ENCODE peak calls at places on chromosomes 6 and 20, in seven cellular contexts. One of them, this sample, is unnamed.

GRCh38 chr20:50536333-50536732 is 26.1 kb downstream of the PTPN1 start:
- DNase-seq in mesenchymal stem cell: peak
- DNase-seq in H1: no peak
- DNase-seq in IMR-90: no peak
- DNase-seq in mesendoderm: no peak
- DNase-seq in trophoblast cell: no peak
- DNase-seq in H9: no peak
- DNase-seq in this sample: no peak

GRCh38 chr6:159977242-159978214 is 8.6 kb downstream of the IGF2R start:
- DNase-seq in H9: no peak
- DNase-seq in mesendoderm: no peak
- DNase-seq in trophoblast cell: no peak
- DNase-seq in mesenchymal stem cell: peak
- DNase-seq in H1: no peak
- DNase-seq in IMR-90: peak
- DNase-seq in this sample: no peak

GRCh38 chr20:50085481-50086365 is 27.2 kb downstream of the UBE2V1 start:
- DNase-seq in mesenchymal stem cell: peak
- DNase-seq in IMR-90: peak
- DNase-seq in mesendoderm: peak
- DNase-seq in H9: peak
- DNase-seq in H1: no peak
- DNase-seq in trophoblast cell: no peak
- DNase-seq in this sample: peak

GRCh38 chr20:59455392-59456341 is 148.7 kb upstream of the PHACTR3 start:
- DNase-seq in trophoblast cell: no peak
- DNase-seq in H1: no peak
- DNase-seq in mesendoderm: peak
- DNase-seq in H9: no peak
- DNase-seq in IMR-90: peak
- DNase-seq in mesenchymal stem cell: no peak
- DNase-seq in this sample: peak

GRCh38 chr6:54647301-54647664 is 199.3 kb upstream of the FAM83B start:
- DNase-seq in mesendoderm: no peak
- DNase-seq in trophoblast cell: no peak
- DNase-seq in H9: no peak
- DNase-seq in H1: no peak
- DNase-seq in mesenchymal stem cell: no peak
- DNase-seq in IMR-90: no peak
- DNase-seq in this sample: no peak

GRCh38 chr20:46430921-46431712 is 24.7 kb upstream of the ELMO2 start:
- DNase-seq in IMR-90: no peak
- DNase-seq in trophoblast cell: no peak
- DNase-seq in H1: no peak
- DNase-seq in mesendoderm: no peak
- DNase-seq in mesenchymal stem cell: no peak
- DNase-seq in H9: no peak
- DNase-seq in this sample: peak

GRCh38 chr6:140253096-140253495 is 878.6 kb upstream of the CITED2 start:
- DNase-seq in trophoblast cell: no peak
- DNase-seq in H9: no peak
- DNase-seq in mesendoderm: no peak
- DNase-seq in H1: no peak
- DNase-seq in mesenchymal stem cell: no peak
- DNase-seq in IMR-90: peak
- DNase-seq in this sample: no peak

GRCh38 chr6:47034919-47035318 is 7.2 kb downstream of the ADGRF1 start:
- DNase-seq in IMR-90: peak
- DNase-seq in H1: no peak
- DNase-seq in mesendoderm: no peak
- DNase-seq in trophoblast cell: no peak
- DNase-seq in H9: no peak
- DNase-seq in mesenchymal stem cell: peak
- DNase-seq in this sample: no peak

GRCh38 chr6:35494161-35494563 is 2.7 kb downstream of the TEAD3 start:
- DNase-seq in IMR-90: peak
- DNase-seq in trophoblast cell: no peak
- DNase-seq in mesendoderm: no peak
- DNase-seq in H1: no peak
- DNase-seq in H9: peak
- DNase-seq in mesenchymal stem cell: peak
- DNase-seq in this sample: no peak

GRCh38 chr20:36919715-36920333 is 31.7 kb downstream of the SAMHD1 start:
- DNase-seq in trophoblast cell: peak
- DNase-seq in H1: no peak
- DNase-seq in IMR-90: peak
- DNase-seq in H9: no peak
- DNase-seq in mesenchymal stem cell: peak
- DNase-seq in mesendoderm: peak
- DNase-seq in this sample: peak

GRCh38 chr6:130134594-130134993 is 88.2 kb downstream of the SAMD3 start:
- DNase-seq in mesenchymal stem cell: no peak
- DNase-seq in H9: no peak
- DNase-seq in IMR-90: peak
- DNase-seq in mesendoderm: no peak
- DNase-seq in H1: no peak
- DNase-seq in trophoblast cell: no peak
- DNase-seq in this sample: no peak

GRCh38 chr20:13800728-13801134 is 15.9 kb downstream of the NDUFAF5 start:
- DNase-seq in H1: no peak
- DNase-seq in trophoblast cell: no peak
- DNase-seq in H9: no peak
- DNase-seq in IMR-90: peak
- DNase-seq in mesendoderm: no peak
- DNase-seq in mesenchymal stem cell: peak
- DNase-seq in this sample: no peak

GRCh38 chr6:34601706-34602105 is 45.6 kb upstream of the SPDEF start:
- DNase-seq in trophoblast cell: no peak
- DNase-seq in IMR-90: no peak
- DNase-seq in mesendoderm: peak
- DNase-seq in mesenchymal stem cell: no peak
- DNase-seq in H1: no peak
- DNase-seq in H9: no peak
- DNase-seq in this sample: no peak

GRCh38 chr6:41504526-41505021 is 41.6 kb upstream of the FOXP4 start:
- DNase-seq in trophoblast cell: no peak
- DNase-seq in mesenchymal stem cell: no peak
- DNase-seq in mesendoderm: peak
- DNase-seq in IMR-90: peak
- DNase-seq in H1: no peak
- DNase-seq in H9: no peak
- DNase-seq in this sample: no peak

GRCh38 chr20:40489886-40490285 is 199.2 kb downstream of the MAFB start:
- DNase-seq in trophoblast cell: peak
- DNase-seq in H9: no peak
- DNase-seq in mesenchymal stem cell: no peak
- DNase-seq in mesendoderm: peak
- DNase-seq in IMR-90: no peak
- DNase-seq in H1: no peak
- DNase-seq in this sample: no peak

GRCh38 chr6:108896111-108896661 is 48.0 kb downstream of the ARMC2 start:
- DNase-seq in H9: no peak
- DNase-seq in trophoblast cell: no peak
- DNase-seq in IMR-90: peak
- DNase-seq in H1: no peak
- DNase-seq in mesenchymal stem cell: peak
- DNase-seq in mesendoderm: no peak
- DNase-seq in this sample: no peak

GRCh38 chr6:139262519-139263300 is 29.1 kb downstream of the TXLNB start:
- DNase-seq in trophoblast cell: no peak
- DNase-seq in mesendoderm: no peak
- DNase-seq in H1: no peak
- DNase-seq in H9: no peak
- DNase-seq in IMR-90: peak
- DNase-seq in mesenchymal stem cell: no peak
- DNase-seq in this sample: no peak

GRCh38 chr20:23049201-23049932 is at the start of gene THBD:
- DNase-seq in mesenchymal stem cell: peak
- DNase-seq in H1: no peak
- DNase-seq in H9: peak
- DNase-seq in IMR-90: peak
- DNase-seq in trophoblast cell: peak
- DNase-seq in mesendoderm: peak
- DNase-seq in this sample: peak

GRCh38 chr6:15033850-15034203 is 212.0 kb upstream of the JARID2 start:
- DNase-seq in trophoblast cell: no peak
- DNase-seq in H1: no peak
- DNase-seq in IMR-90: no peak
- DNase-seq in H9: no peak
- DNase-seq in mesendoderm: peak
- DNase-seq in mesenchymal stem cell: no peak
- DNase-seq in this sample: no peak

GRCh38 chr6:148203970-148204369 is 138.7 kb upstream of the SASH1 start:
- DNase-seq in mesendoderm: peak
- DNase-seq in IMR-90: peak
- DNase-seq in trophoblast cell: peak
- DNase-seq in mesenchymal stem cell: peak
- DNase-seq in H1: no peak
- DNase-seq in H9: no peak
- DNase-seq in this sample: no peak

GRCh38 chr6:167731216-167731615 is 95.5 kb upstream of the AFDN start:
- DNase-seq in IMR-90: no peak
- DNase-seq in trophoblast cell: no peak
- DNase-seq in mesendoderm: no peak
- DNase-seq in H9: no peak
- DNase-seq in mesenchymal stem cell: no peak
- DNase-seq in H1: no peak
- DNase-seq in this sample: no peak

GRCh38 chr6:20427856-20428255 is 26.2 kb downstream of the E2F3 start:
- DNase-seq in H9: no peak
- DNase-seq in H1: no peak
- DNase-seq in mesenchymal stem cell: no peak
- DNase-seq in trophoblast cell: no peak
- DNase-seq in IMR-90: no peak
- DNase-seq in mesendoderm: no peak
- DNase-seq in this sample: no peak

GRCh38 chr6:15484115-15484514 is 178.7 kb downstream of the DTNBP1 start:
- DNase-seq in H1: no peak
- DNase-seq in mesenchymal stem cell: no peak
- DNase-seq in IMR-90: no peak
- DNase-seq in trophoblast cell: no peak
- DNase-seq in mesendoderm: no peak
- DNase-seq in H9: no peak
- DNase-seq in this sample: no peak

GRCh38 chr20:21100590-21101452 is 5.3 kb downstream of the LINC00237 start:
- DNase-seq in trophoblast cell: no peak
- DNase-seq in H1: peak
- DNase-seq in IMR-90: peak
- DNase-seq in mesenchymal stem cell: peak
- DNase-seq in mesendoderm: peak
- DNase-seq in H9: peak
- DNase-seq in this sample: peak

GRCh38 chr6:89574860-89575561 is 63.5 kb downstream of the LYRM2 start:
- DNase-seq in mesendoderm: peak
- DNase-seq in H1: no peak
- DNase-seq in IMR-90: no peak
- DNase-seq in H9: no peak
- DNase-seq in trophoblast cell: peak
- DNase-seq in mesenchymal stem cell: no peak
- DNase-seq in this sample: no peak

DNA sequence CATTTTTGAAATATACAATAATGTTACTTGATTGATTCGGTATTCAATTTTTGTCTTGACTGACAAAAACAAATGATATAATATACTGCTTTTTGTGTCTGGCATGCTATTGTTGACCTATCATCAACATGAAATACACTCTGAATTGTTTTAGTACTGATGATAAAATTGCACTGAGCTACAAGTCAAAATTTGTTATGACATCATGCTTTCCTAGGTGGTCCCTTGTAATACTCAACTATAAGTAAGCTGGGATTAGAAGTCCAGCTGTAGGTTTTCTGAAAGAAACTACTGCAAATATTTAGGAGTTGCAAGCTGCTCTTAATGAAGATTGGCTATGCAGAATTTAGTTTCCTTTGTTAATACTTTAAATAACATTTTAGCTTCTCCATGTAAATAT is 7.9 kb upstream of the VNN2 start:
- DNase-seq in trophoblast cell: no peak
- DNase-seq in H9: no peak
- DNase-seq in mesendoderm: no peak
- DNase-seq in H1: no peak
- DNase-seq in mesenchymal stem cell: no peak
- DNase-seq in IMR-90: no peak
- DNase-seq in this sample: no peak
- H2BK120ac ChIP-seq in trophoblast cell: no peak
- H2BK120ac ChIP-seq in H9: no peak
- H2BK120ac ChIP-seq in mesendoderm: no peak
- H2BK120ac ChIP-seq in H1: no peak
- H2BK120ac ChIP-seq in mesenchymal stem cell: no peak
- H2BK120ac ChIP-seq in IMR-90: no peak
- H2BK120ac ChIP-seq in this sample: no peak

DNA sequence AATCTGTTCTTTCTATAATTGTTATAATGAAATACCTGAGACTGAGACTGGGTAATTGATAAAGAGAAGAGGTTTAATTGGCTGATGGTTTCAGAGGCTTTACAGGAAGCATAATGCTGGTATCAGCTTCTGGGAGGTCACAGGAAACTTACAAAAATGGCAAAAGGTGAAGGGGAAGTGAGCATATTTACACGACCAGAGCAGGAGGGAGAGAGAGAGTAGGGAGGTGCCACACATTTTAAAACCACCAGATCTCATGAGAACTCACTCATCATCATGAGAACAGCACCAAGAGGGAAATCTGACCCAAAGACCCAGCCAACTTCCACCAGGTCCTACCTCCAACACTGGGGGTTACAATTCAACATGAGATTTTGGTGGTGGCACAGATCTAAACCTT is 2.6 kb upstream of the SIRPB1 start:
- DNase-seq in H1: no peak
- DNase-seq in H9: no peak
- DNase-seq in trophoblast cell: no peak
- DNase-seq in mesenchymal stem cell: no peak
- DNase-seq in IMR-90: no peak
- DNase-seq in mesendoderm: no peak
- DNase-seq in this sample: no peak
- H2AK5ac ChIP-seq in H1: no peak
- H2AK5ac ChIP-seq in H9: no peak
- H2AK5ac ChIP-seq in trophoblast cell: no peak
- H2AK5ac ChIP-seq in mesenchymal stem cell: no peak
- H2AK5ac ChIP-seq in IMR-90: no peak
- H2AK5ac ChIP-seq in mesendoderm: no peak
- H2AK5ac ChIP-seq in this sample: no peak

GRCh38 chr6:169340395-169340794 is 86.7 kb upstream of the THBS2 start:
- DNase-seq in IMR-90: no peak
- DNase-seq in H1: no peak
- DNase-seq in mesendoderm: no peak
- DNase-seq in H9: no peak
- DNase-seq in trophoblast cell: no peak
- DNase-seq in mesenchymal stem cell: no peak
- DNase-seq in this sample: no peak
- H2BK120ac ChIP-seq in IMR-90: no peak
- H2BK120ac ChIP-seq in H1: no peak
- H2BK120ac ChIP-seq in mesendoderm: no peak
- H2BK120ac ChIP-seq in H9: no peak
- H2BK120ac ChIP-seq in trophoblast cell: no peak
- H2BK120ac ChIP-seq in mesenchymal stem cell: no peak
- H2BK120ac ChIP-seq in this sample: no peak

DNA sequence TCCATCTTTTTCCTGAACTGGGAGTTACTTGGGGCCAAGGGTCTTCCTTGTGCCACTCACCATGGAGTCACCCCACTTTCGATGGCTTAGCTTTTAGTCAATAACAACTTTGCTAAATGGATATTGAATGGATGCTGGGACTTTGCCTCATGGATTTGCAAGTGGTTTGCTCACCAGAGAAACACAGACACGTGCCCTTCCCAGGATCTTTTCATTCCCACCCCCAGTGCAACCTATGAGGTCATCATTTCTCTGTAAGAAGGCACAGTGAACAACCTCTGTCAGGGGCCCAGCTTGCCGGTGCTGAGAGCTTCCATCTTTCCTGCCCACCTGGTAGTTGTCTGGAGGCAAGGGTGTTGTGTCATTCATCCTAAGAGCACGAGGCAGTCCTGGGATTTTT is 256.8 kb upstream of the PMEPA1 start:
- DNase-seq in mesenchymal stem cell: no peak
- DNase-seq in H1: no peak
- DNase-seq in IMR-90: no peak
- DNase-seq in trophoblast cell: no peak
- DNase-seq in H9: no peak
- DNase-seq in mesendoderm: no peak
- DNase-seq in this sample: no peak
- H2AK5ac ChIP-seq in mesenchymal stem cell: no peak
- H2AK5ac ChIP-seq in H1: no peak
- H2AK5ac ChIP-seq in IMR-90: no peak
- H2AK5ac ChIP-seq in trophoblast cell: no peak
- H2AK5ac ChIP-seq in H9: no peak
- H2AK5ac ChIP-seq in mesendoderm: no peak
- H2AK5ac ChIP-seq in this sample: no peak

This sample was measured in neuronal stem cell.